ENCODE peak calls at places on chromosome 16, in eight cellular contexts. X is amniotic epithelial cell; G is stimulated activated CD4-positive, alpha-beta T cell treated with anti-CD3 and anti-CD28 coated beads, Interleukin-1b, Interleukin-23, amount 100 ng/mL, for 48 hours; U is GM23338; O is CD8-positive, alpha-beta memory T cell; Y is WTC11; Z is progenitor cell of endocrine pancreas; P is mucosa of descending colon. I is an unnamed sample.

GRCh38 chr16:67428146-67428731 is 2.7 kb upstream of the HSD11B2 start:
- DNase-seq in X (peak), G (peak), U (peak), O (no peak), Y (peak), Z (peak), P (peak), I (no peak)

GRCh38 chr16:30395155-30395991 is at the start of gene ZNF48:
- DNase-seq in X (peak), G (no peak), U (peak), O (peak), Y (peak), Z (peak), P (peak), I (peak)

GRCh38 chr16:7408700-7409340 is 76.2 kb downstream of the RBFOX1 start:
- DNase-seq in X (no peak), G (no peak), U (no peak), O (no peak), Y (no peak), Z (no peak), P (no peak), I (no peak)

GRCh38 chr16:47079883-47080282 is 63.9 kb downstream of the NETO2 start:
- DNase-seq in X (no peak), G (no peak), U (peak), O (no peak), Y (no peak), Z (no peak), P (no peak), I (no peak)

GRCh38 chr16:11806721-11807120 is 9.7 kb upstream of the ZC3H7A start:
- DNase-seq in X (peak), G (no peak), U (no peak), O (no peak), Y (no peak), Z (no peak), P (no peak), I (no peak)

GRCh38 chr16:3074860-3075545 is 9.6 kb downstream of the IL32 start:
- DNase-seq in X (no peak), G (peak), U (no peak), O (peak), Y (no peak), Z (no peak), P (peak), I (no peak)

GRCh38 chr16:70809392-70810060 is 8.6 kb upstream of the VAC14 start:
- DNase-seq in X (no peak), G (no peak), U (no peak), O (no peak), Y (no peak), Z (no peak), P (no peak), I (no peak)

GRCh38 chr16:58022601-58023371 is 2.8 kb upstream of the MMP15 start:
- DNase-seq in X (peak), G (no peak), U (peak), O (no peak), Y (no peak), Z (no peak), P (peak), I (peak)

GRCh38 chr16:53745126-53745525 is 41.2 kb downstream of the FTO start:
- DNase-seq in X (peak), G (no peak), U (no peak), O (no peak), Y (no peak), Z (no peak), P (no peak), I (no peak)

GRCh38 chr16:57603110-57604024 is 25.1 kb upstream of the ADGRG1 start:
- DNase-seq in X (no peak), G (no peak), U (no peak), O (no peak), Y (no peak), Z (no peak), P (no peak), I (no peak)

GRCh38 chr16:86430814-86431213 is 79.5 kb upstream of the FOXF1 start:
- DNase-seq in X (peak), G (no peak), U (no peak), O (no peak), Y (no peak), Z (no peak), P (no peak), I (no peak)

GRCh38 chr16:11084484-11085024 is 140.2 kb downstream of the CLEC16A start:
- DNase-seq in X (peak), G (no peak), U (no peak), O (no peak), Y (no peak), Z (no peak), P (no peak), I (no peak)

GRCh38 chr16:88010343-88010970 is 59.2 kb downstream of the BANP start:
- DNase-seq in X (no peak), G (no peak), U (no peak), O (no peak), Y (no peak), Z (no peak), P (no peak), I (no peak)

GRCh38 chr16:69865701-69866100 is 85.4 kb upstream of the CLEC18A start:
- DNase-seq in X (peak), G (no peak), U (peak), O (no peak), Y (no peak), Z (no peak), P (no peak), I (no peak)